ENCODE peak calls at places on chromosomes 16 and 17, in five cellular contexts. B is endothelial cell of umbilical vein, G is A549, L is lung, V is uterus. C is an unnamed sample.

GRCh38 chr16:265711-266110 is 10.0 kb downstream of the RGS11 start:
- DNase-seq in L (no peak), V (no peak), G (no peak), B (no peak), C (no peak)

GRCh38 chr17:82891911-82892310 is 52.1 kb upstream of the ZNF750 start:
- DNase-seq in L (no peak), G (no peak), V (no peak), B (no peak), C (no peak)

GRCh38 chr17:16465861-16466338 is 26.1 kb downstream of the LRRC75A start:
- DNase-seq in G (no peak), B (no peak), V (no peak), L (no peak), C (no peak)

GRCh38 chr16:79980650-79981521 is 380.3 kb upstream of the MAF start:
- DNase-seq in G (no peak), L (no peak), V (no peak), B (no peak), C (no peak)

GRCh38 chr17:59753522-59754467 is 46.3 kb downstream of the VMP1 start:
- DNase-seq in G (peak), B (peak), V (no peak), L (no peak), C (peak)

GRCh38 chr16:77383606-77384187 is 51.1 kb downstream of the ADAMTS18 start:
- DNase-seq in L (no peak), B (no peak), V (no peak), G (no peak), C (no peak)

GRCh38 chr16:47667956-47668355 is 206.8 kb downstream of the PHKB start:
- DNase-seq in G (no peak), B (no peak), V (no peak), L (no peak), C (no peak)

GRCh38 chr17:28968269-28968913 is 17.1 kb upstream of the PHF12 start:
- DNase-seq in B (no peak), V (no peak), L (no peak), G (no peak), C (no peak)

GRCh38 chr17:2023692-2024571 is 1.2 kb downstream of the RTN4RL1 start:
- DNase-seq in V (peak), L (peak), B (no peak), G (peak), C (no peak)

GRCh38 chr16:79559532-79559931 is 41.0 kb downstream of the MAF start:
- DNase-seq in L (no peak), B (no peak), V (no peak), G (no peak), C (no peak)

DNA sequence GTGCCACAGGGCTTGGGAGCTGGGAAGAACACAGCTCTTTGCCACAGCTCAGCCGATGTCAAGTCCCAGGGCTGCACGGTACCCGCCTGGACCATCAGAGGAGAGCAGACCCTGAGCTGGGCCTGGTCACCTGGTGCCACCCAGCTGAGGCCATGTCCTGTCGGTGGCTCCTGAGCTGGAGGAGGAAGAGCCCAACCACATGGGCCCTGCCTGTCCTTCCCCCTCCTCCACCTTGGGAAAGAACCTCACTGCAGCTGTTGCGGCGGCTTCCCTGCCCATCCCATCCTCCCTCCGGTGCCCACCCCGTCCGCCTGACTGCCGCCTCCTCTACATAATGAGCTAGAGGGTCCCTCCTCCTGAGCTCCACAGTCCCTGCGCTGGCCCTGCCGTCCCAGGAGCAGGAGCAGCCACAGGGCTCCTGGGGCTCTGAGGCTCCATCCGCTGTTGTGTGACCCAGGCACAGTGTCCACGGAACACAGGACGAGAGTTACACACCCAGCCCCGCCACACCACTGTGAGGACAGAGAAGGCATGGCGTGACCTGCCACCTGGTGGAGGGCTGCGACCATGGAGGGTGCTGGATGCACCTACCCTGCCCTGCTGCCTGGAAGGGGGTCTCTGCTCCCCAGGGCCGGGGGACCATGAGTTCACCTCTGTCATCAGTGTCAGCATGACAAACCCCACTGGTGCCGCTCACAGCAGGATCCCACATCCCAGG is 21.4 kb upstream of the CHMP6 start:
- DNase-seq in G (peak), V (peak), B (no peak), L (no peak), C (peak)
- TF ChIP-seq CTCF in G (peak), V (peak), B (peak), L (no peak), C (peak)

GRCh38 chr17:62824290-62825135 is 16.4 kb upstream of the MARCHF10 start:
- DNase-seq in B (no peak), L (no peak), G (peak), V (no peak), C (peak)
- H3K4me3 ChIP-seq in B (no peak), L (no peak), G (no peak), V (no peak), C (no peak)

DNA sequence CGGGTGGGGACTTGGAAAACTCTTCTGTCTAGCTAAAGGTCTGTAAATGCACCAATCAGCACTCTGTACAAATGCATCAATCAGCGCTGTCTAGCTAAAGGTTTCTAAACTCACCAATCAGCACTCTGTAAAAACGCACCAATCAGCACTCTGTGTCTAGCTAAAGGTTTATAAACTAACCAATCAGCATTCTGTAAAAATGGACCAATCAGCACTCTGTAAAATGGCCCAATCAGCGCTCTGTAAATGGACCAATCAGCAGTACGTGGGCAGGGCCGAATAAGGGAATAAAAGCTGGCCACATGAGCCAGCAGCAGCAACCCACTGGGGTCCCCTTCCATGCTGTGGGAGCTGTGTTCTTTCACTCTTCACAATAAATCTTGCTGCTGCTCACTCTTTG is 55.3 kb downstream of the ANKRD11 start:
- DNase-seq in B (no peak), L (no peak), V (no peak), G (peak), C (no peak)
- TF ChIP-seq CTCF in B (no peak), L (no peak), V (no peak), G (no peak), C (no peak)

GRCh38 chr17:31510273-31511175 is 119.0 kb downstream of the RAB11FIP4 start:
- DNase-seq in G (no peak), L (no peak), B (no peak), V (no peak), C (no peak)

GRCh38 chr17:31511583-31511982 is 120.1 kb downstream of the RAB11FIP4 start:
- DNase-seq in V (no peak), G (no peak), L (no peak), B (no peak), C (no peak)

GRCh38 chr17:31512104-31512740 is 120.7 kb downstream of the RAB11FIP4 start:
- DNase-seq in V (no peak), G (no peak), B (no peak), L (no peak), C (no peak)

GRCh38 chr17:31509805-31510177 is 118.3 kb downstream of the RAB11FIP4 start:
- DNase-seq in L (no peak), V (no peak), G (no peak), B (no peak), C (no peak)

DNA sequence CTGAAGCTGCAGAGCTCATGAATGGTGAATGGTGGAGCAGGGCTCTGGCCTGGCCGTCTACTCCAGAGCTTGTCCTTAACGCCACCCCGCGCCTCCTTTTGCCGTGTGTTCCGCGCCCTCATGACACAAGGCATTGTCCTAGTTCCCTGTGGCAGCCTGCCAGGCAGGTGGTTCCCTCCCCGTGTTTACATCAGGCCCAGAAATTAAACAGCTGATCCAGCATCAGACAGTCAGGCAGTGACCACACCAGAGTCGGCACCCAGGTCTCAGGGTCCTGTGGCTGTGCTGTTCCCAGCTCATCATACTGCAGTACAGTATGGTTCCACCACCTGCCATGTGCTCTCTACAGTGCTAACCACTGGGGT is 119.7 kb downstream of the RAB11FIP4 start:
- DNase-seq in V (no peak), B (peak), G (no peak), L (no peak), C (no peak)
- H3K4me3 ChIP-seq in V (no peak), B (no peak), G (no peak), L (no peak), C (no peak)

DNA sequence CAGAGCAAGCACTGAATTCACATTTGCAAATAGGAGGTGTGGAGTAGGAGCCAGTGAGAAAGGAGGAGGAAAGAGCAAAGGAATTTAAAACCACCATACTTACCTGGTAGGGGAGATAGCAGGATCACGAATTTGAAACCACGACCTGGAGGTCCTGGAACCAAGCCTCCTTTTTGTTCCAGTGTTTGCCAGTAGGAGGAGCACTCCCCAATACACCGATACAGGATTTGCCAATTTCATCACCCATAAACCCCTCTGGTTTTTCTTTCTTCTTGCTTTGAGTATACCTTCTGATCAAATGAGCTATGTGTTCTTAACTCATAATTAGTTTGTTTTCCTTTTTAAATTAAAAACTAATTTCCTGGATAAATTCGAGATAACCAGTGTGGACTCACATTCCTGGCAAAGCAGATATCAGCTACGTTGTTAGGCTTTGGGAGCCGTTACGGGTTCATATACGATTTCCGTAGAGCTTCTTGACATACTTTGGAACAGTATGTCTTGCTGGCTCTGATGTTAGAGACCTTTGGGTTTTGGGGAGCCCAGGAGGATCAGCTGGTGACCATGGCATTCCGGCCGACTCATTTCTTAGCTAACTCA is 22.7 kb downstream of the BCO1 start:
- DNase-seq in V (no peak), G (peak), B (peak), L (no peak), C (peak)
- TF ChIP-seq CTCF in V (peak), G (peak), B (peak), L (peak), C (peak)

DNA sequence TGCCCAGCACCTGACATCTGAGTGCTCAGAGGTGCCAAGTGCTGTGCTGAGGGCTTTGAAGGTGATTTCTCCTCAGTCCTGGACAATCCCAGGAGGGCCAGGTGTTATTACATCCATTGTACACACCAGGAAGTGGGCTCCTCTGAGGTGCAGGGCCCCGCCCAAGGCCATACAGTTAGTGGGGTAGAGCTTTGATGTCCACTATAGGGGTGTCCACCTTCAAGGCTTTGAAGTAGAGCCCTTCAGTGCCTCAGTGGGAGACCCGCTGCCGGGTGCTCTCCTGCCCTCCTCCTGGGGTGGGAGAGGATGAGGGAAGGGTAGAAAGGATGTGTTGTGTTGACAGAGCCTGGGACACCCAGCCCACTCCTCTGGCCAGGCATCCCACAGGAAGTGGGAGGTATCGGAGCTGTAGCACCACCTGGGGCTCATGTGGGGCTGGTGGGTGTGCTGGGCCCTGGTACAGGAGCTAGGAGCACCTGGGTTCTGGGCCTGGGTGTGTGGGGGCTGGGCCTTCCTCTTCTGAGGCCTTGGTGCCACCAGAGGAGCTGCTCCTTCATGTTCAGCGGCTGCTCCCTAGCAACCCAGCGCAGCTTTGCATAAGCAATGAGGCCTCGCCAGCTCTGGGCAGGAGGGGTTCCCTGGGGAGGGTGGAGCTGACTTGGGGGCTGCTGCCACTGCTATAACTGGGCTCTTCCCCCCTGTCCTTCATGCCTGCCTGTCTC is 7.4 kb downstream of the LASP1 start:
- DNase-seq in B (no peak), V (no peak), G (no peak), L (no peak), C (no peak)
- H3K4me3 ChIP-seq in B (no peak), V (no peak), G (no peak), L (no peak), C (no peak)